ENCODE peak calls at places on chromosome 17, in eight cellular contexts. One of them, this sample, is unnamed. For H3K4me1, the result is how much of the 10 kb centered on the place peaks cover.

GRCh38 chr17:56891751-56892150 is 22.1 kb downstream of the TRIM25 start:
- DNase-seq in HCT116: no peak
- DNase-seq in body of pancreas: peak
- DNase-seq in heart left ventricle: no peak
- DNase-seq in fibroblast of lung: no peak
- DNase-seq in lung: peak
- DNase-seq in adrenal gland: peak
- DNase-seq in effector memory CD4-positive, alpha-beta T cell: no peak
- DNase-seq in this sample: no peak

GRCh38 chr17:69088643-69089200 is 28.0 kb upstream of the ABCA9 start:
- DNase-seq in lung: no peak
- DNase-seq in heart left ventricle: no peak
- DNase-seq in HCT116: no peak
- DNase-seq in fibroblast of lung: no peak
- DNase-seq in adrenal gland: no peak
- DNase-seq in body of pancreas: no peak
- DNase-seq in effector memory CD4-positive, alpha-beta T cell: no peak
- DNase-seq in this sample: no peak

GRCh38 chr17:20934288-20934687 is 108.5 kb downstream of the USP22 start:
- DNase-seq in lung: no peak
- DNase-seq in body of pancreas: no peak
- DNase-seq in effector memory CD4-positive, alpha-beta T cell: no peak
- DNase-seq in fibroblast of lung: peak
- DNase-seq in heart left ventricle: no peak
- DNase-seq in adrenal gland: no peak
- DNase-seq in HCT116: no peak
- DNase-seq in this sample: no peak

GRCh38 chr17:41919165-41919817 is 540 bp upstream of the ACLY start:
- DNase-seq in body of pancreas: no peak
- DNase-seq in adrenal gland: no peak
- DNase-seq in effector memory CD4-positive, alpha-beta T cell: no peak
- DNase-seq in HCT116: peak
- DNase-seq in heart left ventricle: no peak
- DNase-seq in fibroblast of lung: no peak
- DNase-seq in lung: no peak
- DNase-seq in this sample: peak

GRCh38 chr17:59963738-59964454 is 644 bp downstream of the RNFT1 start:
- DNase-seq in fibroblast of lung: peak
- DNase-seq in lung: peak
- DNase-seq in effector memory CD4-positive, alpha-beta T cell: peak
- DNase-seq in heart left ventricle: no peak
- DNase-seq in adrenal gland: peak
- DNase-seq in HCT116: no peak
- DNase-seq in body of pancreas: peak
- DNase-seq in this sample: peak

GRCh38 chr17:77327566-77328463 is 187.0 kb downstream of the SEC14L1 start:
- DNase-seq in lung: peak
- DNase-seq in fibroblast of lung: no peak
- DNase-seq in body of pancreas: no peak
- DNase-seq in HCT116: no peak
- DNase-seq in heart left ventricle: no peak
- DNase-seq in adrenal gland: peak
- DNase-seq in effector memory CD4-positive, alpha-beta T cell: no peak
- DNase-seq in this sample: no peak

GRCh38 chr17:7016886-7017826 is 4.7 kb downstream of the RNASEK start:
- DNase-seq in body of pancreas: no peak
- DNase-seq in lung: no peak
- DNase-seq in effector memory CD4-positive, alpha-beta T cell: no peak
- DNase-seq in adrenal gland: no peak
- DNase-seq in heart left ventricle: no peak
- DNase-seq in HCT116: no peak
- DNase-seq in fibroblast of lung: no peak
- DNase-seq in this sample: no peak

GRCh38 chr17:226773-227580 is 45.5 kb upstream of the DOC2B start:
- DNase-seq in HCT116: no peak
- DNase-seq in adrenal gland: no peak
- DNase-seq in lung: no peak
- DNase-seq in body of pancreas: no peak
- DNase-seq in heart left ventricle: no peak
- DNase-seq in effector memory CD4-positive, alpha-beta T cell: no peak
- DNase-seq in fibroblast of lung: no peak
- DNase-seq in this sample: no peak

GRCh38 chr17:83203472-83204221 is 124.2 kb downstream of the METRNL start:
- DNase-seq in effector memory CD4-positive, alpha-beta T cell: no peak
- DNase-seq in HCT116: no peak
- DNase-seq in lung: no peak
- DNase-seq in adrenal gland: no peak
- DNase-seq in heart left ventricle: peak
- DNase-seq in body of pancreas: peak
- DNase-seq in fibroblast of lung: no peak
- DNase-seq in this sample: peak

GRCh38 chr17:62723842-62724241 is 84.3 kb downstream of the MARCHF10 start:
- DNase-seq in effector memory CD4-positive, alpha-beta T cell: no peak
- DNase-seq in body of pancreas: no peak
- DNase-seq in HCT116: no peak
- DNase-seq in adrenal gland: no peak
- DNase-seq in fibroblast of lung: no peak
- DNase-seq in lung: no peak
- DNase-seq in heart left ventricle: no peak
- DNase-seq in this sample: no peak

GRCh38 chr17:77266891-77267341 is 126.1 kb downstream of the SEC14L1 start:
- DNase-seq in body of pancreas: no peak
- DNase-seq in heart left ventricle: no peak
- DNase-seq in lung: no peak
- DNase-seq in adrenal gland: no peak
- DNase-seq in effector memory CD4-positive, alpha-beta T cell: no peak
- DNase-seq in HCT116: no peak
- DNase-seq in fibroblast of lung: no peak
- DNase-seq in this sample: no peak

GRCh38 chr17:31392856-31393748 is 1.6 kb downstream of the RAB11FIP4 start:
- DNase-seq in heart left ventricle: no peak
- DNase-seq in body of pancreas: no peak
- DNase-seq in lung: no peak
- DNase-seq in fibroblast of lung: no peak
- DNase-seq in HCT116: no peak
- DNase-seq in adrenal gland: no peak
- DNase-seq in effector memory CD4-positive, alpha-beta T cell: no peak
- DNase-seq in this sample: no peak

GRCh38 chr17:73539176-73539575 is 105.1 kb downstream of the SDK2 start:
- DNase-seq in fibroblast of lung: no peak
- DNase-seq in lung: no peak
- DNase-seq in effector memory CD4-positive, alpha-beta T cell: no peak
- DNase-seq in heart left ventricle: no peak
- DNase-seq in adrenal gland: no peak
- DNase-seq in body of pancreas: no peak
- DNase-seq in HCT116: no peak
- DNase-seq in this sample: no peak

GRCh38 chr17:12568358-12569251 is 97.1 kb upstream of the MYOCD start:
- DNase-seq in lung: no peak
- DNase-seq in heart left ventricle: no peak
- DNase-seq in body of pancreas: no peak
- DNase-seq in HCT116: no peak
- DNase-seq in adrenal gland: no peak
- DNase-seq in fibroblast of lung: no peak
- DNase-seq in effector memory CD4-positive, alpha-beta T cell: no peak
- DNase-seq in this sample: no peak

GRCh38 chr17:68094481-68095078 is 59.0 kb downstream of the KPNA2 start:
- DNase-seq in HCT116: no peak
- DNase-seq in body of pancreas: no peak
- DNase-seq in adrenal gland: no peak
- DNase-seq in heart left ventricle: no peak
- DNase-seq in lung: no peak
- DNase-seq in fibroblast of lung: no peak
- DNase-seq in effector memory CD4-positive, alpha-beta T cell: no peak
- DNase-seq in this sample: no peak

GRCh38 chr17:2233441-2233947 is 70.1 kb downstream of the SMG6 start:
- DNase-seq in adrenal gland: no peak
- DNase-seq in body of pancreas: peak
- DNase-seq in heart left ventricle: peak
- DNase-seq in lung: no peak
- DNase-seq in effector memory CD4-positive, alpha-beta T cell: no peak
- DNase-seq in HCT116: no peak
- DNase-seq in fibroblast of lung: peak
- DNase-seq in this sample: peak

GRCh38 chr17:9937901-9938300 is 32.8 kb upstream of the RCVRN start:
- DNase-seq in effector memory CD4-positive, alpha-beta T cell: no peak
- DNase-seq in lung: no peak
- DNase-seq in adrenal gland: no peak
- DNase-seq in HCT116: no peak
- DNase-seq in body of pancreas: no peak
- DNase-seq in heart left ventricle: no peak
- DNase-seq in fibroblast of lung: no peak
- DNase-seq in this sample: no peak

GRCh38 chr17:49486012-49486641 is 9.0 kb upstream of the NGFR start:
- DNase-seq in HCT116: no peak
- DNase-seq in effector memory CD4-positive, alpha-beta T cell: no peak
- DNase-seq in fibroblast of lung: no peak
- DNase-seq in heart left ventricle: no peak
- DNase-seq in adrenal gland: no peak
- DNase-seq in lung: no peak
- DNase-seq in body of pancreas: no peak
- DNase-seq in this sample: no peak

GRCh38 chr17:10226930-10227695 is 28.7 kb upstream of the GAS7 start:
- DNase-seq in heart left ventricle: peak
- DNase-seq in adrenal gland: peak
- DNase-seq in effector memory CD4-positive, alpha-beta T cell: no peak
- DNase-seq in fibroblast of lung: no peak
- DNase-seq in HCT116: peak
- DNase-seq in body of pancreas: no peak
- DNase-seq in lung: peak
- DNase-seq in this sample: peak

GRCh38 chr17:40818733-40819527 is 3.5 kb downstream of the KRT10 start:
- DNase-seq in lung: peak
- DNase-seq in heart left ventricle: peak
- DNase-seq in adrenal gland: peak
- DNase-seq in body of pancreas: peak
- DNase-seq in HCT116: peak
- DNase-seq in fibroblast of lung: peak
- DNase-seq in effector memory CD4-positive, alpha-beta T cell: peak
- DNase-seq in this sample: peak

GRCh38 chr17:35291802-35292201 is 48.9 kb downstream of the SLFN5 start:
- DNase-seq in adrenal gland: no peak
- DNase-seq in fibroblast of lung: peak
- DNase-seq in heart left ventricle: no peak
- DNase-seq in body of pancreas: no peak
- DNase-seq in HCT116: no peak
- DNase-seq in effector memory CD4-positive, alpha-beta T cell: no peak
- DNase-seq in lung: no peak
- DNase-seq in this sample: no peak

GRCh38 chr17:50129303-50129945 is 536 bp downstream of the SAMD14 start:
- DNase-seq in HCT116: no peak
- DNase-seq in adrenal gland: no peak
- DNase-seq in heart left ventricle: no peak
- DNase-seq in fibroblast of lung: peak
- DNase-seq in body of pancreas: no peak
- DNase-seq in lung: no peak
- DNase-seq in effector memory CD4-positive, alpha-beta T cell: peak
- DNase-seq in this sample: no peak

GRCh38 chr17:79840204-79840988 is 1.2 kb upstream of the CBX4 start:
- DNase-seq in effector memory CD4-positive, alpha-beta T cell: no peak
- DNase-seq in lung: peak
- DNase-seq in fibroblast of lung: no peak
- DNase-seq in heart left ventricle: no peak
- DNase-seq in adrenal gland: peak
- DNase-seq in HCT116: no peak
- DNase-seq in body of pancreas: peak
- DNase-seq in this sample: peak
- H3K4me3 ChIP-seq in effector memory CD4-positive, alpha-beta T cell: peak
- H3K4me3 ChIP-seq in lung: no peak
- H3K4me3 ChIP-seq in fibroblast of lung: no peak
- H3K4me3 ChIP-seq in heart left ventricle: no peak
- H3K4me3 ChIP-seq in adrenal gland: no peak
- H3K4me3 ChIP-seq in HCT116: peak
- H3K4me3 ChIP-seq in body of pancreas: no peak
- H3K4me3 ChIP-seq in this sample: peak

DNA sequence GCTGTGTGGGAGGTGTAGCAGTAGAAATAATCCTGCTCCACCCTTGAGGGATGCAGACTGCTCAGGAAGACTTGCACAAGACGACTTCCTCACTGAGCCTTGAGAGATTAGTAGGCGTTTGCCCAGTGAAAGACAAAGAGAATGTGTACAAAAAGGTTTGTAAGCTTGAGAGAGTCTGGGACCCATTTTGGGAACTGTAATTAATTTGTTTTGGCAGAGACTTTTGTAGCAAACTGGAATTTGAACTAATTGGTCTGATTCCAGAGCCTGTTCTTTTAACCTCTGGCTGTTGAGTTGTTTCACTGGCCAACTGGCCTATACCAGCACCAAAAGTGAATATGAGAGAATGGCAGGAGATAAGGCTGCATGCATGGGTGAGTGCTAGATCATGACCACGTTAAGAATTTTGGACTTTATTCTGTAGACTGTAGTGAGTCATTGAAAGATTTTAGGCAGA is 75.5 kb downstream of the AATF start:
- DNase-seq in HCT116: no peak
- DNase-seq in effector memory CD4-positive, alpha-beta T cell: no peak
- DNase-seq in heart left ventricle: no peak
- DNase-seq in body of pancreas: no peak
- DNase-seq in lung: no peak
- DNase-seq in adrenal gland: no peak
- DNase-seq in fibroblast of lung: peak
- DNase-seq in this sample: no peak
- H3K4me1 ChIP-seq in HCT116: under half
- H3K4me1 ChIP-seq in effector memory CD4-positive, alpha-beta T cell: under half
- H3K4me1 ChIP-seq in heart left ventricle: under half
- H3K4me1 ChIP-seq in body of pancreas: under half
- H3K4me1 ChIP-seq in lung: under half
- H3K4me1 ChIP-seq in adrenal gland: under half
- H3K4me1 ChIP-seq in fibroblast of lung: under half
- H3K4me1 ChIP-seq in this sample: under half

GRCh38 chr17:45019177-45019711 is 32.2 kb downstream of the DCAKD start:
- DNase-seq in fibroblast of lung: peak
- DNase-seq in HCT116: no peak
- DNase-seq in lung: no peak
- DNase-seq in adrenal gland: peak
- DNase-seq in effector memory CD4-positive, alpha-beta T cell: peak
- DNase-seq in heart left ventricle: peak
- DNase-seq in body of pancreas: peak
- DNase-seq in this sample: peak
- H3K4me3 ChIP-seq in fibroblast of lung: peak
- H3K4me3 ChIP-seq in HCT116: peak
- H3K4me3 ChIP-seq in lung: no peak
- H3K4me3 ChIP-seq in adrenal gland: peak
- H3K4me3 ChIP-seq in effector memory CD4-positive, alpha-beta T cell: peak
- H3K4me3 ChIP-seq in heart left ventricle: peak
- H3K4me3 ChIP-seq in body of pancreas: peak
- H3K4me3 ChIP-seq in this sample: peak

DNA sequence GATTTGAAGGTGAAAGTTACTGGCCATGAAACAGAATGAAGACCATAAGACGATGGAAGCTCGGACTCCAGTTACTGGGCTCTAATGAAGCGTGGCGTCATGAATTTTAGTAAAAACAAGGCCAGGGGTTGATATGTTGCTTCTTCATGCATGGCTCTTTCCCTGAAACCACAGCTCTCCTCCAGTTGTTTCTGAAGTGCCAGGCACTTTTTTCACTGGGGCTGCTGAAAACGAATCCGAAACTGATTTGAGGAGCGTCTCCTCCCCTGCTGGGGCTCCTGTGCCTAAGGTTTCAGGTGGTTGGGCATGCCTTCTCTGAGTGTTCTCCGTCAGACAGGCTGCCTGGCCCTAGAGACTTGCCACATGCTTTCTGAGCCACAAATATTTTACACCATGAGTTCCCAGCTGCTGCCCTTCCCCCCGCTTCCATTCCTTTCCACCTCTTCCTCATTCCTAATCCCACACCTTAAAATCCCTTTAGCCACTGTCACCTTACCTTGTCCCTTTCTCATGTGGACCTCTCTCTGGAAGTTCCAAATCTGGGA is 3.7 kb upstream of the MYL4 start:
- DNase-seq in effector memory CD4-positive, alpha-beta T cell: peak
- DNase-seq in HCT116: no peak
- DNase-seq in fibroblast of lung: peak
- DNase-seq in heart left ventricle: peak
- DNase-seq in lung: peak
- DNase-seq in body of pancreas: peak
- DNase-seq in adrenal gland: peak
- DNase-seq in this sample: peak
- H3K4me1 ChIP-seq in effector memory CD4-positive, alpha-beta T cell: under half
- H3K4me1 ChIP-seq in HCT116: under half
- H3K4me1 ChIP-seq in fibroblast of lung: under half
- H3K4me1 ChIP-seq in heart left ventricle: under half
- H3K4me1 ChIP-seq in lung: under half
- H3K4me1 ChIP-seq in body of pancreas: under half
- H3K4me1 ChIP-seq in adrenal gland: under half
- H3K4me1 ChIP-seq in this sample: under half